ENCODE peak calls at places on chromosomes 11 and 22, in five cellular contexts. Y is uterus, R is heart right ventricle, Q is stomach, P is neural progenitor cell. M is an unnamed sample.

GRCh38 chr11:133927690-133928627 is 28.8 kb downstream of the IGSF9B start:
- DNase-seq in Y (peak), R (peak), Q (peak), P (peak), M (peak)

GRCh38 chr22:50009251-50009650 is 3.3 kb downstream of the IL17REL start:
- DNase-seq in Y (no peak), R (no peak), Q (no peak), P (no peak), M (no peak)

GRCh38 chr22:39750759-39751158 is 142.8 kb downstream of the ENTHD1 start:
- DNase-seq in Y (no peak), R (no peak), Q (no peak), P (no peak), M (no peak)

GRCh38 chr22:49544286-49544685 is 283.4 kb downstream of the BRD1 start:
- DNase-seq in Y (no peak), R (no peak), Q (no peak), P (no peak), M (no peak)

GRCh38 chr11:7657306-7658025 is 15.8 kb downstream of the CYB5R2 start:
- DNase-seq in Y (peak), R (peak), Q (peak), P (peak), M (no peak)

GRCh38 chr11:6737872-6738466 is 33.8 kb downstream of the OR2AG2 start:
- DNase-seq in Y (no peak), R (peak), Q (peak), P (peak), M (peak)

GRCh38 chr11:43404406-43404805 is 45.7 kb downstream of the TTC17 start:
- DNase-seq in Y (no peak), R (no peak), Q (no peak), P (no peak), M (no peak)

GRCh38 chr11:15379483-15379882 is 264.8 kb downstream of the INSC start:
- DNase-seq in Y (no peak), R (no peak), Q (no peak), P (peak), M (no peak)

GRCh38 chr11:3161720-3162409 is 3.2 kb downstream of the OSBPL5 start:
- DNase-seq in Y (no peak), R (no peak), Q (no peak), P (no peak), M (no peak)

GRCh38 chr11:122524532-122524882 is 131.0 kb upstream of the UBASH3B start:
- DNase-seq in Y (no peak), R (no peak), Q (no peak), P (peak), M (no peak)

GRCh38 chr11:94805994-94806393 is 37.8 kb downstream of the AMOTL1 start:
- DNase-seq in Y (no peak), R (no peak), Q (no peak), P (no peak), M (no peak)

GRCh38 chr22:49373289-49373666 is 454.4 kb downstream of the BRD1 start:
- DNase-seq in Y (no peak), R (no peak), Q (no peak), P (no peak), M (no peak)

GRCh38 chr11:62804310-62805043 is 763 bp downstream of the NXF1 start:
- DNase-seq in Y (no peak), R (no peak), Q (peak), P (no peak), M (no peak)

GRCh38 chr11:117222991-117223740 is 8.7 kb downstream of the PCSK7 start:
- DNase-seq in Y (peak), R (no peak), Q (no peak), P (no peak), M (no peak)

GRCh38 chr11:111301004-111301839 is 2.9 kb downstream of the POU2AF3 start:
- DNase-seq in Y (no peak), R (no peak), Q (peak), P (no peak), M (no peak)

GRCh38 chr11:129896062-129896461 is 684 bp upstream of the NFRKB start:
- DNase-seq in Y (no peak), R (no peak), Q (no peak), P (no peak), M (no peak)

GRCh38 chr11:111526501-111526900 is 11.9 kb downstream of the HOATZ start:
- DNase-seq in Y (no peak), R (no peak), Q (no peak), P (no peak), M (no peak)

GRCh38 chr22:46896166-46896565 is 133.7 kb downstream of the TBC1D22A start:
- DNase-seq in Y (no peak), R (no peak), Q (no peak), P (no peak), M (no peak)

GRCh38 chr11:57179701-57180100 is 2.1 kb upstream of the LRRC55 start:
- DNase-seq in Y (no peak), R (no peak), Q (no peak), P (no peak), M (no peak)

GRCh38 chr11:22635689-22636088 is 10.1 kb upstream of the FANCF start:
- DNase-seq in Y (no peak), R (no peak), Q (no peak), P (peak), M (no peak)

GRCh38 chr22:40805239-40805638 is 13.9 kb downstream of the SLC25A17 start:
- DNase-seq in Y (no peak), R (no peak), Q (no peak), P (peak), M (no peak)

GRCh38 chr11:134727204-134727603 is 315.2 kb upstream of the B3GAT1 start:
- DNase-seq in Y (no peak), R (no peak), Q (no peak), P (no peak), M (no peak)

GRCh38 chr22:38317995-38318715 is 922 bp upstream of the CSNK1E start:
- DNase-seq in Y (peak), R (peak), Q (peak), P (peak), M (no peak)

DNA sequence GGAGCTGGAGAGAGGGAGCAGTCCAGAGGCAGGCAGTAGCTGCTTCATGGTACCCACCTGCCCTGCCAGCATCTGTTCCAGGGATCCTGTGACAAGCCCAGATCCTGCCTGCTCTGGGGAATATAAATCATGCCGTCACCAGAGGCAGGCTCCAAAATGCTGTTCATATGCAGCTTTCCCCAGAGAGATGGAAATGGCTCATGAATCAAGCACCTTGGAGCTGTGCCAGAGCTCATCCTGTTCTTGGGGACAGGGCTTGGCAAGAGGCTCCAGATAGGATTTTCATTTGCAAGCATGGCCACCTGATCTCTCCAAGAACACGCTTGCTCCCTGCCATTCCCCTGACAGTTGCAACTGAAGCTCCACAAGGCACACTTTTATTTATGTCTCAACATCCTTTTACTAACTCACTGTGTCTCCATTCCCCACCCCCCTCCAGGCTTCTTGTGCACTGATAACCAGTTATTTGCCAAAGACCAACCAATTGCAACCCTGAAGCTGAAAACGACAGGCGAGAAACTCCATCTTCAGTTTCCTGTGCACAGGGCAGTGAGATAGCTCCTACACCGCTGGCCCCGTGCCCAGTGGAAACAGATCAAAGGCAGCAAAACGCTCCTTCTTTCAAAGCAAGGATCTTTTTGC is 115.8 kb upstream of the PITPNB start:
- DNase-seq in Y (peak), R (peak), Q (peak), P (no peak), M (peak)
- H3K27ac ChIP-seq in Y (peak), R (peak), Q (no peak), P (no peak), M (no peak)

GRCh38 chr11:73931039-73931645 is 19.7 kb upstream of the DNAJB13 start:
- DNase-seq in Y (no peak), R (no peak), Q (peak), P (peak), M (no peak)
- TF ChIP-seq CTCF in Y (no peak), R (peak), Q (peak), P (peak), M (no peak)

GRCh38 chr11:114098927-114099326 is 39.4 kb downstream of the ZBTB16 start:
- DNase-seq in Y (no peak), R (no peak), Q (no peak), P (no peak), M (no peak)

GRCh38 chr11:114094516-114094915 is 35.0 kb downstream of the ZBTB16 start:
- DNase-seq in Y (no peak), R (no peak), Q (no peak), P (no peak), M (no peak)

GRCh38 chr11:114095899-114096298 is 36.4 kb downstream of the ZBTB16 start:
- DNase-seq in Y (no peak), R (no peak), Q (no peak), P (no peak), M (no peak)

GRCh38 chr11:114102993-114103896 is 43.7 kb downstream of the ZBTB16 start:
- DNase-seq in Y (no peak), R (no peak), Q (no peak), P (no peak), M (no peak)

GRCh38 chr11:114099392-114100178 is 40.1 kb downstream of the ZBTB16 start:
- DNase-seq in Y (no peak), R (no peak), Q (no peak), P (no peak), M (no peak)
- H3K27ac ChIP-seq in Y (no peak), R (no peak), Q (no peak), P (no peak), M (no peak)

GRCh38 chr11:86571273-86571948 is 101.0 kb downstream of the ME3 start:
- DNase-seq in Y (no peak), R (no peak), Q (no peak), P (peak), M (no peak)
- TF ChIP-seq CTCF in Y (no peak), R (peak), Q (no peak), P (peak), M (no peak)

DNA sequence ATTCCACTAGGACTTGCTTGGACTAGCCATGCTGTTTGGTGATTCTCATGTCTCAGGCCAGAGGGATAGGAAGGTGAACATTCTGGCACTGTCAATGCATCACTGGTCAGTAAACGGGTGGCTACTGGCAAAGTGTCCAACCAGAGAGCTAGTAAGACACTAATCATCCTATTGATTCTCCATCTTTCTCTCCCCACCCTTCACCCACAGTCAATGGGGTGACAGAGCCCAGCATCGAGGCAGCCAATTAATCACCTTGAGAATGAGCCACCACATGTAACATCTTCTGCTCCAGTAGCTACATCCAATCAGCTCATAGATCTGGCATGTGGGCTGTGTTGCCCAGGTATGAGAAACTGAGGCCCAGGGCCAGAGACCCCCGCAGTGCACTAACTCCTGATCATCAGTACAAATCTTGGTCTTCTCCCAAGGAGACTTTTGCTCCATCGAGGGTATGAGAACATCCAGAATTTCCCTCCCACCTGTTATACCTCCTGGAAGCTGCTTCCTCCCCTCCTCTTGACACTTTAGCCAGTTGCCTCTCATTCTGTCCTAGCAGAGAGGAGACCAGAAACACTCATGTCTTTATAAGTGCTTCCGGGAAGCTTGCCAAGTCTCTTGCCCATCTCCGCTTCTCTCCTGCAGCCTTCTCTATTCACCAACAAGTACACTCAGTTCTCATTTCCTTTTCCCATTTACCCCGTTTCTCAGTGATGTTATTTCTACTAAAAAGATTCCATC is 17.0 kb downstream of the HTR3A start:
- DNase-seq in Y (no peak), R (no peak), Q (no peak), P (no peak), M (no peak)
- H3K27ac ChIP-seq in Y (no peak), R (no peak), Q (no peak), P (no peak), M (no peak)

GRCh38 chr11:60701509-60701818 is 2.1 kb downstream of the MS4A8 start:
- DNase-seq in Y (no peak), R (no peak), Q (no peak), P (no peak), M (no peak)
- TF ChIP-seq CTCF in Y (no peak), R (no peak), Q (no peak), P (no peak), M (no peak)

GRCh38 chr11:11621881-11622706 is at the start of gene GALNT18:
- DNase-seq in Y (peak), R (peak), Q (peak), P (peak), M (peak)

GRCh38 chr11:11622772-11623531 is 1.1 kb upstream of the GALNT18 start:
- DNase-seq in Y (no peak), R (no peak), Q (no peak), P (no peak), M (no peak)

GRCh38 chr11:11618973-11619435 is 2.8 kb downstream of the GALNT18 start:
- DNase-seq in Y (no peak), R (no peak), Q (no peak), P (peak), M (no peak)

GRCh38 chr11:11620251-11620965 is 1.4 kb downstream of the GALNT18 start:
- DNase-seq in Y (peak), R (peak), Q (peak), P (peak), M (no peak)

DNA sequence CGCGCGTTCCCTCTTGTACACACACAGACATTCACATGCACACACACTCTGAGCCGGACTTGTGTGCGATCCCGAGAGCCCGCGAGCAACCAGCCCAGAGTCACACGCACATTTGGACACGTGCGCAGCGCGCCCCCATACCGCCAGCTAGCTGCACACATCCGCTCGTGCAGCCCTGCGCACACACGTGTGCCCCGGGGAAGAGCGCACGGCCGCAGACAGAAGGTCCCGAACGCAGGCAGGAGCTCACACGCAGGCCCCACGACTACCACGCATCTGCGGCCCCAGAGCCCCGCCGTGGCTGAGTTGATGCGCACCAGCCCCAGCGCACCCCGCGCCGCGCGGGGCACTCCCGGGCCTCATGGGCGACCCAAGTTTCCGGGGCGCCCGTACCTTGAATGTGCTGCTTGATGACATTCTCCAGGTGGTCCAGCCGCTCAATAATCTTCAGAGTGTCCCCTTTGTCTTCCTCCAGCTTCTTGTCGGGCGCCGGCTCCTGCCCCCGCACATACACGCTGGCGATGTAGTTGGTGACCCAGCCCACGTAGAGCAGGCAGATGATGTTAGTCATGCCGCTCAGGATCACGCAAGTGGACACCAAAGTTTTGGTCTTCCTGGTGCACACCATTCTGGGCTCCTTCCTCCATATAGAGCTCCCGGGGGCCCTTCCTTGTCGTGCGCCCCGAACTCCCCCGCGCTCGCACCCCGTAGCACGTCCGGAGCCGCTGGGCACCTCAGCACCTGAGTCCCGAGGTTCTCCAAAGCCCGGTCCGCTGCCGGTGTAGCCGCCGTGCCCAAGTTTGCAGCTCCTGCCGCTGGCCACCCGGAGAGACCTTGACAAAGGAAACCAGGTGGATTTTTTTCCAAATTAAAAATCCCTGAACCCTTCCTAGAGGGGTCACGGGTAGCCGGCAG is 582 bp downstream of the GALNT18 start:
- DNase-seq in Y (peak), R (peak), Q (peak), P (peak), M (no peak)
- H3K27ac ChIP-seq in Y (peak), R (peak), Q (no peak), P (no peak), M (no peak)

DNA sequence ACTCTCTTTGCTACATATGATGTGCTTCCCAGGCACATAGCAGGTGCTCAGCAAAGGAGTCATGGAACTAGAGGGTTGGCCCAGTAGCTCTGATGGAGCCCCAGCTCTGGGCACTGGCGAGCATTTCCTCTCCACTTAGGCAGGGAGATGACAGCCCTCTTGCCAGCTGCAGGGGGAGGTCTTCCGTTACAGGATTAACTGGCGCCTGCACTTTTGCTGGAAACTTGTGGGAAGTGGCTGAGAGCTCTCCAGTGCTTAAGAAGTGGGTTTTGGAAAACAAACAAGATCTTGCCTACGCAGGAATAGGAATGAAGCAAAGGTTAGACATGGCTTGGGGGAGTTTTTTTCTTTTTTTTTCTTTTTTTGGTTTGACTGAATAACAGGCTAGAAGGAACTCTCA is 75.5 kb downstream of the MICAL2 start:
- DNase-seq in Y (no peak), R (peak), Q (no peak), P (peak), M (no peak)
- TF ChIP-seq CTCF in Y (no peak), R (no peak), Q (no peak), P (no peak), M (no peak)

GRCh38 chr22:42693055-42693762 is 27.5 kb downstream of the A4GALT start:
- DNase-seq in Y (no peak), R (no peak), Q (no peak), P (no peak), M (no peak)
- H3K27ac ChIP-seq in Y (no peak), R (peak), Q (no peak), P (no peak), M (no peak)